ENCODE peak calls at places on chromosomes 2 and 18, in eight cellular contexts. One of them, this sample, is unnamed.

GRCh38 chr18:8084160-8084559 is 517.0 kb downstream of the PTPRM start:
- DNase-seq in HT1080: peak
- DNase-seq in GM20000: no peak
- DNase-seq in HFFc6: peak
- DNase-seq in NCI-H1436: peak
- DNase-seq in GDM1: peak
- DNase-seq in CD14-positive monocyte: no peak
- DNase-seq in activated CD4-positive, alpha-beta T cell treated with anti-CD3 and anti-CD28 coated beads, Interleukin-2, amount 10 ng/mL, durations not matched to agents 7 days and 5 days: no peak
- DNase-seq in this sample: peak

GRCh38 chr18:950882-951539 is 46.3 kb downstream of the ADCYAP1 start:
- DNase-seq in activated CD4-positive, alpha-beta T cell treated with anti-CD3 and anti-CD28 coated beads, Interleukin-2, amount 10 ng/mL, durations not matched to agents 7 days and 5 days: no peak
- DNase-seq in GM20000: no peak
- DNase-seq in GDM1: no peak
- DNase-seq in HT1080: no peak
- DNase-seq in NCI-H1436: no peak
- DNase-seq in CD14-positive monocyte: no peak
- DNase-seq in HFFc6: no peak
- DNase-seq in this sample: no peak

GRCh38 chr18:59571953-59572352 is 125.3 kb downstream of the CCBE1 start:
- DNase-seq in GDM1: no peak
- DNase-seq in CD14-positive monocyte: no peak
- DNase-seq in activated CD4-positive, alpha-beta T cell treated with anti-CD3 and anti-CD28 coated beads, Interleukin-2, amount 10 ng/mL, durations not matched to agents 7 days and 5 days: no peak
- DNase-seq in NCI-H1436: no peak
- DNase-seq in HT1080: no peak
- DNase-seq in HFFc6: no peak
- DNase-seq in GM20000: no peak
- DNase-seq in this sample: no peak

GRCh38 chr2:150978053-150978452 is 283.6 kb downstream of the RBM43 start:
- DNase-seq in GM20000: no peak
- DNase-seq in activated CD4-positive, alpha-beta T cell treated with anti-CD3 and anti-CD28 coated beads, Interleukin-2, amount 10 ng/mL, durations not matched to agents 7 days and 5 days: no peak
- DNase-seq in CD14-positive monocyte: no peak
- DNase-seq in HT1080: no peak
- DNase-seq in HFFc6: no peak
- DNase-seq in NCI-H1436: no peak
- DNase-seq in GDM1: no peak
- DNase-seq in this sample: no peak

GRCh38 chr2:241009601-241010530 is 11.4 kb downstream of the SNED1 start:
- DNase-seq in CD14-positive monocyte: no peak
- DNase-seq in HFFc6: peak
- DNase-seq in GDM1: no peak
- DNase-seq in NCI-H1436: no peak
- DNase-seq in HT1080: peak
- DNase-seq in activated CD4-positive, alpha-beta T cell treated with anti-CD3 and anti-CD28 coated beads, Interleukin-2, amount 10 ng/mL, durations not matched to agents 7 days and 5 days: peak
- DNase-seq in GM20000: peak
- DNase-seq in this sample: no peak

GRCh38 chr18:79617521-79618500 is 61.8 kb upstream of the CTDP1 start:
- DNase-seq in NCI-H1436: no peak
- DNase-seq in activated CD4-positive, alpha-beta T cell treated with anti-CD3 and anti-CD28 coated beads, Interleukin-2, amount 10 ng/mL, durations not matched to agents 7 days and 5 days: no peak
- DNase-seq in HT1080: no peak
- DNase-seq in GDM1: no peak
- DNase-seq in HFFc6: no peak
- DNase-seq in CD14-positive monocyte: no peak
- DNase-seq in GM20000: no peak
- DNase-seq in this sample: no peak

GRCh38 chr18:61888622-61889021 is 4.2 kb downstream of the RNF152 start:
- DNase-seq in GM20000: no peak
- DNase-seq in HT1080: no peak
- DNase-seq in NCI-H1436: no peak
- DNase-seq in GDM1: no peak
- DNase-seq in HFFc6: no peak
- DNase-seq in activated CD4-positive, alpha-beta T cell treated with anti-CD3 and anti-CD28 coated beads, Interleukin-2, amount 10 ng/mL, durations not matched to agents 7 days and 5 days: no peak
- DNase-seq in CD14-positive monocyte: no peak
- DNase-seq in this sample: no peak

GRCh38 chr2:128623776-128624424 is 305.2 kb upstream of the HS6ST1 start:
- DNase-seq in NCI-H1436: no peak
- DNase-seq in HFFc6: peak
- DNase-seq in GDM1: peak
- DNase-seq in CD14-positive monocyte: peak
- DNase-seq in HT1080: peak
- DNase-seq in activated CD4-positive, alpha-beta T cell treated with anti-CD3 and anti-CD28 coated beads, Interleukin-2, amount 10 ng/mL, durations not matched to agents 7 days and 5 days: peak
- DNase-seq in GM20000: peak
- DNase-seq in this sample: peak

GRCh38 chr18:46148810-46149209 is 44.6 kb downstream of the HAUS1 start:
- DNase-seq in GM20000: peak
- DNase-seq in HT1080: peak
- DNase-seq in HFFc6: peak
- DNase-seq in activated CD4-positive, alpha-beta T cell treated with anti-CD3 and anti-CD28 coated beads, Interleukin-2, amount 10 ng/mL, durations not matched to agents 7 days and 5 days: peak
- DNase-seq in NCI-H1436: peak
- DNase-seq in CD14-positive monocyte: no peak
- DNase-seq in GDM1: peak
- DNase-seq in this sample: peak

This sample was measured in HCEC 1CT.